ENCODE peak calls at places on chromosome 15, in six cellular contexts. D, N, T, P, G and H are unnamed samples.

GRCh38 chr15:40310993-40311392 is 3.3 kb upstream of the PLCB2 start:
- DNase-seq in D (no peak), T (peak; percentile 18), G (no peak), P (no peak), N (no peak), H (no peak)

GRCh38 chr15:70045045-70045444 is 52.7 kb downstream of the TLE3 start:
- DNase-seq in N (no peak), G (no peak), D (no peak), T (no peak), P (no peak), H (peak; percentile 40)

GRCh38 chr15:56715220-56715619 is 18.1 kb downstream of the ZNF280D start:
- DNase-seq in G (no peak), T (no peak), N (no peak), P (no peak), D (no peak), H (no peak)

GRCh38 chr15:48875241-48875640 is 2.7 kb upstream of the EID1 start:
- DNase-seq in D (no peak), G (no peak), T (no peak), P (no peak), N (no peak), H (no peak)

GRCh38 chr15:75809986-75810750 is 33.1 kb upstream of the UBE2Q2 start:
- DNase-seq in G (no peak), T (no peak), N (peak; percentile 10), D (peak; percentile 14), P (no peak), H (peak; percentile 79)

GRCh38 chr15:39579487-39580116 is 1.3 kb upstream of the THBS1 start:
- DNase-seq in N (no peak), D (peak; percentile 94), P (no peak), T (peak; percentile 72), G (no peak), H (peak; percentile 85)

GRCh38 chr15:66719471-66719870 is 17.4 kb downstream of the SMAD6 start:
- DNase-seq in G (no peak), N (no peak), P (no peak), D (no peak), T (no peak), H (no peak)

GRCh38 chr15:40420793-40421192 is 15.2 kb downstream of the IVD start:
- DNase-seq in T (no peak), D (no peak), N (no peak), P (no peak), G (no peak), H (peak; percentile 78)

GRCh38 chr15:68277605-68278344 is at the start of gene FEM1B:
- DNase-seq in D (peak; percentile 72), G (peak; percentile 81), N (peak; percentile 75), T (peak; percentile 98), P (peak; percentile 81), H (peak; percentile 94)

GRCh38 chr15:57541805-57542504 is 49.7 kb upstream of the MYZAP start:
- DNase-seq in P (no peak), N (peak; percentile 37), G (peak; percentile 29), T (peak; percentile 86), D (peak; percentile 24), H (peak; percentile 78)

GRCh38 chr15:100901702-100902435 is 17.3 kb upstream of the LRRK1 start:
- DNase-seq in P (no peak), T (no peak), D (peak; percentile 55), G (no peak), N (no peak), H (no peak)

GRCh38 chr15:78629031-78629715 is 8.4 kb upstream of the CHRNA3 start:
- DNase-seq in G (no peak), N (no peak), T (no peak), P (no peak), D (no peak), H (no peak)

GRCh38 chr15:38202356-38202755 is 50.3 kb upstream of the SPRED1 start:
- DNase-seq in D (no peak), G (no peak), T (no peak), P (no peak), N (no peak), H (no peak)

GRCh38 chr15:75161106-75161505 is 40.6 kb upstream of the C15orf39 start:
- DNase-seq in G (no peak), T (no peak), N (no peak), P (no peak), D (no peak), H (no peak)

GRCh38 chr15:84725001-84725491 is 9.1 kb upstream of the SEC11A start:
- DNase-seq in D (no peak), T (no peak), P (no peak), N (no peak), G (no peak), H (peak; percentile 21)

GRCh38 chr15:64050281-64051092 is 4.2 kb upstream of the DAPK2 start:
- DNase-seq in G (no peak), T (no peak), N (no peak), P (no peak), D (no peak), H (no peak)